ENCODE peak calls at places on chromosomes 11 and 22, in ten cellular contexts. V is GM13977, W is AG10803, I is astrocyte of the cerebellum, L is WTC11, Z is mucosa of descending colon, U is kidney epithelial cell, H is heart right ventricle, R is endothelial cell, D is ovary. P is an unnamed sample.

GRCh38 chr11:64868904-64869570 is 9.4 kb downstream of the EHD1 start:
- DNase-seq in V (no peak), W (peak; percentile 83), I (peak; percentile 70), L (no peak), Z (no peak), U (peak; percentile 59), H (peak; percentile 61), R (no peak), D (peak; percentile 71), P (peak; percentile 87)

GRCh38 chr11:16741473-16741872 is 3.0 kb downstream of the C11orf58 start:
- DNase-seq in V (no peak), W (no peak), I (no peak), L (no peak), Z (no peak), U (no peak), H (no peak), R (no peak), D (no peak), P (peak; percentile 12)

GRCh38 chr22:44497218-44497903 is 672 bp downstream of the RTL6 start:
- DNase-seq in V (no peak), W (peak; percentile 22), I (no peak), L (peak; percentile 22), Z (peak; percentile 58), U (no peak), H (peak; percentile 11), R (no peak), D (peak; percentile 62), P (no peak)

GRCh38 chr22:27629908-27630733 is 171.4 kb downstream of the MN1 start:
- DNase-seq in V (no peak), W (no peak), I (no peak), L (no peak), Z (no peak), U (no peak), H (no peak), R (no peak), D (no peak), P (no peak)

GRCh38 chr11:251550-251949 is 14.8 kb downstream of the PSMD13 start:
- DNase-seq in V (no peak), W (peak; percentile 15), I (no peak), L (no peak), Z (no peak), U (no peak), H (no peak), R (no peak), D (no peak), P (no peak)

GRCh38 chr11:59550842-59551650 is 39.7 kb downstream of the OR4D9 start:
- DNase-seq in V (peak; percentile 39), W (peak; percentile 91), I (peak; percentile 84), L (peak; percentile 80), Z (peak; percentile 74), U (no peak), H (peak; percentile 77), R (peak; percentile 75), D (peak; percentile 82), P (peak; percentile 92)

GRCh38 chr11:124473476-124473875 is 28.0 kb upstream of the OR8B8 start:
- DNase-seq in V (no peak), W (no peak), I (no peak), L (no peak), Z (no peak), U (no peak), H (no peak), R (no peak), D (no peak), P (no peak)

GRCh38 chr22:23773247-23774113 is 831 bp downstream of the MMP11 start:
- DNase-seq in V (no peak), W (no peak), I (no peak), L (peak; percentile 35), Z (no peak), U (no peak), H (no peak), R (no peak), D (no peak), P (no peak)

GRCh38 chr22:32920032-32920628 is 118.6 kb downstream of the TIMP3 start:
- DNase-seq in V (no peak), W (peak; percentile 75), I (no peak), L (no peak), Z (no peak), U (no peak), H (peak; percentile 60), R (no peak), D (peak; percentile 69), P (no peak)

GRCh38 chr11:29173660-29174062 is 843.2 kb downstream of the KCNA4 start:
- DNase-seq in V (no peak), W (peak; percentile 82), I (peak; percentile 63), L (no peak), Z (no peak), U (peak; percentile 28), H (no peak), R (no peak), D (no peak), P (peak; percentile 8)

GRCh38 chr11:16154715-16155396 is 201.5 kb downstream of the SOX6 start:
- DNase-seq in V (no peak), W (no peak), I (no peak), L (no peak), Z (no peak), U (peak; percentile 52), H (no peak), R (no peak), D (no peak), P (peak; percentile 11)

GRCh38 chr11:64006468-64006867 is 20.2 kb downstream of the OTUB1 start:
- DNase-seq in V (no peak), W (no peak), I (no peak), L (no peak), Z (no peak), U (no peak), H (no peak), R (no peak), D (no peak), P (no peak)

GRCh38 chr11:58525037-58525614 is 17.2 kb upstream of the OR5B21 start:
- DNase-seq in V (peak; percentile 78), W (no peak), I (no peak), L (no peak), Z (no peak), U (no peak), H (no peak), R (no peak), D (no peak), P (no peak)

GRCh38 chr11:2741377-2742131 is 41.8 kb upstream of the KCNQ1OT1 start:
- DNase-seq in V (no peak), W (peak; percentile 61), I (peak; percentile 40), L (no peak), Z (peak; percentile 27), U (no peak), H (no peak), R (no peak), D (peak; percentile 81), P (peak; percentile 79)

GRCh38 chr11:123381817-123382554 is 48.1 kb upstream of the GRAMD1B start:
- DNase-seq in V (no peak), W (no peak), I (no peak), L (no peak), Z (no peak), U (no peak), H (no peak), R (no peak), D (no peak), P (no peak)

GRCh38 chr11:42947405-42947804 is 364.4 kb upstream of the API5 start:
- DNase-seq in V (no peak), W (no peak), I (no peak), L (no peak), Z (no peak), U (no peak), H (no peak), R (no peak), D (no peak), P (no peak)
- TF ChIP-seq CTCF in V (no peak), W (no peak), I (no peak), L (no peak), Z (no peak), U (no peak), H (no peak), R (no peak), D (no peak), P (no peak)

DNA sequence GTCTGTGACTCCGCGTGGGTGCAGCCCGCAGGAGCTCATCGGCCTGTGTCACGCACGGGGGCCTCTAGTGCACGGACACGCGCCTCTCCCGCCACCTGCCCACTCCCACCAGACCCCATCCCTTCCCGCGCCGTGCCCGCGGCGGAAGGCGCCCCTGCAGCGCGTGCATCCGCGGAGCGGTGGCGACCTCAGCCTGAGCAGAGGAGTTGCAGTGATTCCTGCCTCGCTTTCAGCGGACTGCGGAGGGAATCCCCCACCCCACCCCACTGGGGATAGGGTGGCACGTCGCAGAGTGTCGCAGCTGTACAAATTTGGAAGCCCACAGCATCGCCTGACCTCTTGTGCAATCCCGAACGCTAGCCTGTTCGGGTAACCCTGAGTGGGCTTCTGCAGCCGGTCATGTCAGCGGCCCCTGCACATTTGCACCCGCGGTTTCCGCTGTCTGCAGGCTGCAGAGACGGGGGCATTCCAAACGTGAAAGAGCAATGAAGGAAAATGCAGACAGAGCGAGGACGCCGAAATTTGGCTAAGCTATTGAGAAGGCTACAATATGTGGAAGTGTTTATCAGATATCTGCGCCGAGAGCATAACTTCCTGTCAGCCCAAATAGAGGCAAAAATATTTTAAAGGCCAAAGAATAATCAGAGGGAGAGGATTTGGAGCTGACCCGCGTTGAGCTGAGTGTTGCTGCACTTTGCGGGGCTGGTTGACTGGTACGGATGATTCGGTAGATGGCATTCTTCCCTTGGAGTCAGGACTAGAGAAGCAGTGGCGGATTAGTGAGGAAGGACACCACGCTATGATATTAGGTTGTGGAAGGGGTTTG is 619 bp upstream of the ARHGAP20 start:
- DNase-seq in V (peak; percentile 16), W (peak; percentile 1), I (peak; percentile 34), L (peak; percentile 14), Z (peak; percentile 18), U (no peak), H (peak; percentile 19), R (peak; percentile 38), D (no peak), P (no peak)
- TF ChIP-seq CTCF in V (peak; percentile 10), W (peak; percentile 3), I (peak; percentile 29), L (no peak), Z (no peak), U (no peak), H (no peak), R (no peak), D (no peak), P (no peak)

DNA sequence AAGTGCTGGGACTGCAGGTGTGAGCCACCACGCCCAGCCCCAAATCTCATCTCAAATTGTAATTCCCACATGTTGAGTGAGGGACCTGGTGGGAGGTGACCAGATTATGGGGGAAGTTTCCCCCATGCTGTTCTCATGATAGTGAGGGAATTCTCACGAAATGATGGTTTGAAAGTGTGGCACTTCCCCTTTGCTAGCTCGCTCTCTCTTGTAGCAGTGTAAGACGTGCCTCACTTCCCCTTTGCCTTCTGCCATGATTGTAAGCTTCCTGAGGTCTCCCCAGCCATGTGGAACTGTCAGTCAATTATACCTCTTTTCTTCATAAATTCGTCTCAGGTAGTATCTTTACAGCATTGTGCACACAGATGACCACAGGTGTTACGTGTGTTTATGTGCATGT is 357.8 kb downstream of the CADM1 start:
- DNase-seq in V (no peak), W (no peak), I (no peak), L (no peak), Z (no peak), U (no peak), H (no peak), R (no peak), D (no peak), P (no peak)
- TF ChIP-seq CTCF in V (no peak), W (no peak), I (no peak), L (no peak), Z (no peak), U (no peak), H (no peak), R (no peak), D (no peak), P (no peak)

DNA sequence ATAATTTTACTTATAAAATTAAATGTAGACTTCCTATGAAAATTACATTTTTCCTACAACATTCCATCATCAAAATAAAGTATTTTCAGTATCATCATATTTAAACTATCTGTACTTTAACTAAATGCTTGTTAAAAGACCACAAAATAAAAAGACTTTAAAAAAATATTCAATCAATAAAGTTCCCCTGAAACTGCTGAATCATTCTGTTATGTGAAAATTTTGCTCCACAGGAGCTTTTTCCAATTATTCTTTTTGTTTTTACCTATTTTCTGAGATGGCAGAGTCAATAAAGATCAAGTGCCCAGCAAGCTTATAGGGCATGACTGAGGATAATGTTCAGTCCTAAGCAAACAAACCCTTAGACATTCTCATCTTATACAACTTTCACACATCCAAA is 27.3 kb downstream of the ALKBH8 start:
- DNase-seq in V (no peak), W (no peak), I (no peak), L (no peak), Z (no peak), U (no peak), H (no peak), R (no peak), D (no peak), P (no peak)
- TF ChIP-seq CTCF in V (no peak), W (no peak), I (no peak), L (no peak), Z (no peak), U (no peak), H (no peak), R (no peak), D (no peak), P (no peak)